ENCODE peak calls at places on chromosomes 5 and 9, in eight cellular contexts. One of them, this sample, is unnamed.

GRCh38 chr5:88683506-88684135 is 199.4 kb downstream of the MEF2C start:
- DNase-seq in H4: peak
- DNase-seq in AG08396: no peak
- DNase-seq in left colon: no peak
- DNase-seq in ACHN: no peak
- DNase-seq in HEK293T: no peak
- DNase-seq in astrocyte of the spinal cord: peak
- DNase-seq in T-helper 2 cell: peak
- DNase-seq in this sample: no peak

GRCh38 chr5:150431574-150431973 is 18.0 kb downstream of the RPS14 start:
- DNase-seq in H4: no peak
- DNase-seq in AG08396: no peak
- DNase-seq in left colon: no peak
- DNase-seq in ACHN: no peak
- DNase-seq in HEK293T: no peak
- DNase-seq in astrocyte of the spinal cord: no peak
- DNase-seq in T-helper 2 cell: no peak
- DNase-seq in this sample: no peak

GRCh38 chr9:126722922-126723806 is 81.7 kb upstream of the ZBTB43 start:
- DNase-seq in H4: no peak
- DNase-seq in AG08396: no peak
- DNase-seq in left colon: peak
- DNase-seq in ACHN: peak
- DNase-seq in HEK293T: no peak
- DNase-seq in astrocyte of the spinal cord: no peak
- DNase-seq in T-helper 2 cell: peak
- DNase-seq in this sample: peak

GRCh38 chr9:89160797-89161196 is 17.8 kb downstream of the SHC3 start:
- DNase-seq in H4: no peak
- DNase-seq in AG08396: no peak
- DNase-seq in left colon: no peak
- DNase-seq in ACHN: no peak
- DNase-seq in HEK293T: no peak
- DNase-seq in astrocyte of the spinal cord: no peak
- DNase-seq in T-helper 2 cell: no peak
- DNase-seq in this sample: no peak

GRCh38 chr5:1112596-1113331 is 901 bp upstream of the SLC12A7 start:
- DNase-seq in H4: peak
- DNase-seq in AG08396: no peak
- DNase-seq in left colon: no peak
- DNase-seq in ACHN: no peak
- DNase-seq in HEK293T: no peak
- DNase-seq in astrocyte of the spinal cord: no peak
- DNase-seq in T-helper 2 cell: no peak
- DNase-seq in this sample: no peak

GRCh38 chr5:86679529-86679928 is 61.8 kb downstream of the COX7C start:
- DNase-seq in H4: peak
- DNase-seq in AG08396: peak
- DNase-seq in left colon: peak
- DNase-seq in ACHN: peak
- DNase-seq in HEK293T: peak
- DNase-seq in astrocyte of the spinal cord: peak
- DNase-seq in T-helper 2 cell: peak
- DNase-seq in this sample: no peak

GRCh38 chr5:155727512-155728145 is 599.3 kb upstream of the SGCD start:
- DNase-seq in H4: no peak
- DNase-seq in AG08396: no peak
- DNase-seq in left colon: no peak
- DNase-seq in ACHN: no peak
- DNase-seq in HEK293T: no peak
- DNase-seq in astrocyte of the spinal cord: no peak
- DNase-seq in T-helper 2 cell: no peak
- DNase-seq in this sample: no peak

GRCh38 chr5:51279983-51280382 is 103.3 kb upstream of the ISL1 start:
- DNase-seq in H4: no peak
- DNase-seq in AG08396: no peak
- DNase-seq in left colon: no peak
- DNase-seq in ACHN: no peak
- DNase-seq in HEK293T: peak
- DNase-seq in astrocyte of the spinal cord: no peak
- DNase-seq in T-helper 2 cell: no peak
- DNase-seq in this sample: no peak

GRCh38 chr5:115098041-115098702 is 71.5 kb downstream of the TRIM36 start:
- DNase-seq in H4: peak
- DNase-seq in AG08396: peak
- DNase-seq in left colon: peak
- DNase-seq in ACHN: peak
- DNase-seq in HEK293T: peak
- DNase-seq in astrocyte of the spinal cord: peak
- DNase-seq in T-helper 2 cell: peak
- DNase-seq in this sample: no peak

GRCh38 chr5:175104682-175105081 is 339.3 kb downstream of the DRD1 start:
- DNase-seq in H4: no peak
- DNase-seq in AG08396: no peak
- DNase-seq in left colon: no peak
- DNase-seq in ACHN: no peak
- DNase-seq in HEK293T: no peak
- DNase-seq in astrocyte of the spinal cord: no peak
- DNase-seq in T-helper 2 cell: no peak
- DNase-seq in this sample: no peak

GRCh38 chr9:20740304-20740703 is 56.2 kb downstream of the FOCAD start:
- DNase-seq in H4: no peak
- DNase-seq in AG08396: no peak
- DNase-seq in left colon: no peak
- DNase-seq in ACHN: no peak
- DNase-seq in HEK293T: no peak
- DNase-seq in astrocyte of the spinal cord: no peak
- DNase-seq in T-helper 2 cell: peak
- DNase-seq in this sample: no peak

GRCh38 chr5:117131048-117131679 is 556.5 kb upstream of the SEMA6A start:
- DNase-seq in H4: no peak
- DNase-seq in AG08396: no peak
- DNase-seq in left colon: no peak
- DNase-seq in ACHN: no peak
- DNase-seq in HEK293T: no peak
- DNase-seq in astrocyte of the spinal cord: no peak
- DNase-seq in T-helper 2 cell: no peak
- DNase-seq in this sample: no peak

GRCh38 chr5:131263648-131264452 is at the start of gene CDC42SE2:
- DNase-seq in H4: peak
- DNase-seq in AG08396: peak
- DNase-seq in left colon: peak
- DNase-seq in ACHN: peak
- DNase-seq in HEK293T: peak
- DNase-seq in astrocyte of the spinal cord: peak
- DNase-seq in T-helper 2 cell: peak
- DNase-seq in this sample: peak

GRCh38 chr9:2125909-2126308 is 110.8 kb downstream of the SMARCA2 start:
- DNase-seq in H4: no peak
- DNase-seq in AG08396: no peak
- DNase-seq in left colon: no peak
- DNase-seq in ACHN: no peak
- DNase-seq in HEK293T: no peak
- DNase-seq in astrocyte of the spinal cord: no peak
- DNase-seq in T-helper 2 cell: peak
- DNase-seq in this sample: no peak

GRCh38 chr5:173963107-173963506 is 25.9 kb upstream of the C5orf47 start:
- DNase-seq in H4: peak
- DNase-seq in AG08396: peak
- DNase-seq in left colon: no peak
- DNase-seq in ACHN: no peak
- DNase-seq in HEK293T: no peak
- DNase-seq in astrocyte of the spinal cord: peak
- DNase-seq in T-helper 2 cell: no peak
- DNase-seq in this sample: no peak

GRCh38 chr5:35023531-35024178 is 24.1 kb downstream of the AGXT2 start:
- DNase-seq in H4: no peak
- DNase-seq in AG08396: no peak
- DNase-seq in left colon: no peak
- DNase-seq in ACHN: no peak
- DNase-seq in HEK293T: no peak
- DNase-seq in astrocyte of the spinal cord: no peak
- DNase-seq in T-helper 2 cell: no peak
- DNase-seq in this sample: no peak

GRCh38 chr9:33130501-33130900 is 36.6 kb downstream of the B4GALT1 start:
- DNase-seq in H4: no peak
- DNase-seq in AG08396: no peak
- DNase-seq in left colon: peak
- DNase-seq in ACHN: no peak
- DNase-seq in HEK293T: no peak
- DNase-seq in astrocyte of the spinal cord: peak
- DNase-seq in T-helper 2 cell: peak
- DNase-seq in this sample: no peak

GRCh38 chr9:122346478-122347347 is 24.1 kb upstream of the PTGS1 start:
- DNase-seq in H4: no peak
- DNase-seq in AG08396: peak
- DNase-seq in left colon: peak
- DNase-seq in ACHN: peak
- DNase-seq in HEK293T: no peak
- DNase-seq in astrocyte of the spinal cord: peak
- DNase-seq in T-helper 2 cell: peak
- DNase-seq in this sample: no peak

GRCh38 chr5:156386976-156387375 is 60.0 kb downstream of the SGCD start:
- DNase-seq in H4: no peak
- DNase-seq in AG08396: no peak
- DNase-seq in left colon: no peak
- DNase-seq in ACHN: no peak
- DNase-seq in HEK293T: no peak
- DNase-seq in astrocyte of the spinal cord: no peak
- DNase-seq in T-helper 2 cell: no peak
- DNase-seq in this sample: no peak

GRCh38 chr5:74621492-74621891 is 19.0 kb downstream of the ENC1 start:
- DNase-seq in H4: no peak
- DNase-seq in AG08396: no peak
- DNase-seq in left colon: no peak
- DNase-seq in ACHN: no peak
- DNase-seq in HEK293T: no peak
- DNase-seq in astrocyte of the spinal cord: no peak
- DNase-seq in T-helper 2 cell: no peak
- DNase-seq in this sample: no peak

GRCh38 chr5:96968074-96968473 is 32.2 kb downstream of the LNPEP start:
- DNase-seq in H4: peak
- DNase-seq in AG08396: peak
- DNase-seq in left colon: no peak
- DNase-seq in ACHN: peak
- DNase-seq in HEK293T: no peak
- DNase-seq in astrocyte of the spinal cord: peak
- DNase-seq in T-helper 2 cell: no peak
- DNase-seq in this sample: no peak

GRCh38 chr5:168125445-168126199 is 165.8 kb upstream of the WWC1 start:
- DNase-seq in H4: no peak
- DNase-seq in AG08396: no peak
- DNase-seq in left colon: no peak
- DNase-seq in ACHN: no peak
- DNase-seq in HEK293T: no peak
- DNase-seq in astrocyte of the spinal cord: no peak
- DNase-seq in T-helper 2 cell: no peak
- DNase-seq in this sample: no peak

GRCh38 chr5:139314276-139314675 is 20.7 kb downstream of the MATR3 start:
- DNase-seq in H4: no peak
- DNase-seq in AG08396: no peak
- DNase-seq in left colon: no peak
- DNase-seq in ACHN: no peak
- DNase-seq in HEK293T: no peak
- DNase-seq in astrocyte of the spinal cord: no peak
- DNase-seq in T-helper 2 cell: no peak
- DNase-seq in this sample: no peak

GRCh38 chr9:78572266-78572665 is 275.3 kb downstream of the PSAT1 start:
- DNase-seq in H4: no peak
- DNase-seq in AG08396: no peak
- DNase-seq in left colon: no peak
- DNase-seq in ACHN: no peak
- DNase-seq in HEK293T: no peak
- DNase-seq in astrocyte of the spinal cord: no peak
- DNase-seq in T-helper 2 cell: no peak
- DNase-seq in this sample: no peak

GRCh38 chr5:175640108-175640507 is 17.8 kb upstream of the HRH2 start:
- DNase-seq in H4: no peak
- DNase-seq in AG08396: no peak
- DNase-seq in left colon: no peak
- DNase-seq in ACHN: no peak
- DNase-seq in HEK293T: no peak
- DNase-seq in astrocyte of the spinal cord: no peak
- DNase-seq in T-helper 2 cell: no peak
- DNase-seq in this sample: no peak

GRCh38 chr9:129109504-129109903 is 1.1 kb downstream of the CRAT start:
- DNase-seq in H4: no peak
- DNase-seq in AG08396: no peak
- DNase-seq in left colon: peak
- DNase-seq in ACHN: no peak
- DNase-seq in HEK293T: peak
- DNase-seq in astrocyte of the spinal cord: no peak
- DNase-seq in T-helper 2 cell: peak
- DNase-seq in this sample: no peak

GRCh38 chr5:179495906-179496455 is 54.4 kb upstream of the RUFY1 start:
- DNase-seq in H4: no peak
- DNase-seq in AG08396: no peak
- DNase-seq in left colon: no peak
- DNase-seq in ACHN: no peak
- DNase-seq in HEK293T: no peak
- DNase-seq in astrocyte of the spinal cord: no peak
- DNase-seq in T-helper 2 cell: no peak
- DNase-seq in this sample: no peak

GRCh38 chr9:97412628-97413382 is 909 bp downstream of the TDRD7 start:
- DNase-seq in H4: no peak
- DNase-seq in AG08396: peak
- DNase-seq in left colon: no peak
- DNase-seq in ACHN: peak
- DNase-seq in HEK293T: peak
- DNase-seq in astrocyte of the spinal cord: peak
- DNase-seq in T-helper 2 cell: no peak
- DNase-seq in this sample: no peak

GRCh38 chr9:14103115-14103514 is 210.8 kb downstream of the NFIB start:
- DNase-seq in H4: no peak
- DNase-seq in AG08396: peak
- DNase-seq in left colon: no peak
- DNase-seq in ACHN: no peak
- DNase-seq in HEK293T: no peak
- DNase-seq in astrocyte of the spinal cord: no peak
- DNase-seq in T-helper 2 cell: no peak
- DNase-seq in this sample: no peak

GRCh38 chr5:135828793-135829150 is 5.7 kb upstream of the SLC25A48 start:
- DNase-seq in H4: no peak
- DNase-seq in AG08396: no peak
- DNase-seq in left colon: no peak
- DNase-seq in ACHN: no peak
- DNase-seq in HEK293T: no peak
- DNase-seq in astrocyte of the spinal cord: no peak
- DNase-seq in T-helper 2 cell: no peak
- DNase-seq in this sample: no peak

GRCh38 chr5:95446009-95446408 is 54.8 kb downstream of the FAM81B start:
- DNase-seq in H4: peak
- DNase-seq in AG08396: peak
- DNase-seq in left colon: no peak
- DNase-seq in ACHN: peak
- DNase-seq in HEK293T: no peak
- DNase-seq in astrocyte of the spinal cord: peak
- DNase-seq in T-helper 2 cell: no peak
- DNase-seq in this sample: no peak

GRCh38 chr5:150945947-150946346 is 41.2 kb upstream of the ZNF300 start:
- DNase-seq in H4: no peak
- DNase-seq in AG08396: no peak
- DNase-seq in left colon: no peak
- DNase-seq in ACHN: no peak
- DNase-seq in HEK293T: no peak
- DNase-seq in astrocyte of the spinal cord: no peak
- DNase-seq in T-helper 2 cell: no peak
- DNase-seq in this sample: no peak

GRCh38 chr5:178058321-178059012 is 54.9 kb upstream of the N4BP3 start:
- DNase-seq in H4: no peak
- DNase-seq in AG08396: no peak
- DNase-seq in left colon: no peak
- DNase-seq in ACHN: no peak
- DNase-seq in HEK293T: no peak
- DNase-seq in astrocyte of the spinal cord: no peak
- DNase-seq in T-helper 2 cell: no peak
- DNase-seq in this sample: no peak

GRCh38 chr5:175729829-175730277 is 72.0 kb downstream of the HRH2 start:
- DNase-seq in H4: peak
- DNase-seq in AG08396: peak
- DNase-seq in left colon: peak
- DNase-seq in ACHN: peak
- DNase-seq in HEK293T: peak
- DNase-seq in astrocyte of the spinal cord: peak
- DNase-seq in T-helper 2 cell: peak
- DNase-seq in this sample: peak